ENCODE peak calls at places on chromosomes 12 and 14, in eight cellular contexts. One of them, this sample, is unnamed.

GRCh38 chr14:52313903-52314481 is at the start of gene PTGER2:
- DNase-seq in cardiac fibroblast: peak
- DNase-seq in heart left ventricle: peak
- DNase-seq in neural progenitor cell: peak
- DNase-seq in epithelial cell of esophagus: peak
- DNase-seq in cardiac muscle cell: peak
- DNase-seq in A549: peak
- DNase-seq in AG09309: peak
- DNase-seq in this sample: peak

GRCh38 chr14:104314251-104314941 is 176.0 kb downstream of the KIF26A start:
- DNase-seq in cardiac fibroblast: no peak
- DNase-seq in heart left ventricle: no peak
- DNase-seq in neural progenitor cell: no peak
- DNase-seq in epithelial cell of esophagus: no peak
- DNase-seq in cardiac muscle cell: no peak
- DNase-seq in A549: no peak
- DNase-seq in AG09309: no peak
- DNase-seq in this sample: no peak

GRCh38 chr12:91952916-91953315 is 192.7 kb downstream of the BTG1 start:
- DNase-seq in cardiac fibroblast: no peak
- DNase-seq in heart left ventricle: no peak
- DNase-seq in neural progenitor cell: no peak
- DNase-seq in epithelial cell of esophagus: no peak
- DNase-seq in cardiac muscle cell: no peak
- DNase-seq in A549: no peak
- DNase-seq in AG09309: no peak
- DNase-seq in this sample: no peak

GRCh38 chr14:85534914-85535313 is 5.0 kb downstream of the FLRT2 start:
- DNase-seq in cardiac fibroblast: peak
- DNase-seq in heart left ventricle: no peak
- DNase-seq in neural progenitor cell: peak
- DNase-seq in epithelial cell of esophagus: peak
- DNase-seq in cardiac muscle cell: no peak
- DNase-seq in A549: no peak
- DNase-seq in AG09309: no peak
- DNase-seq in this sample: no peak

GRCh38 chr12:50240792-50241114 is 42.6 kb downstream of the LIMA1 start:
- DNase-seq in cardiac fibroblast: peak
- DNase-seq in heart left ventricle: no peak
- DNase-seq in neural progenitor cell: no peak
- DNase-seq in epithelial cell of esophagus: no peak
- DNase-seq in cardiac muscle cell: no peak
- DNase-seq in A549: no peak
- DNase-seq in AG09309: no peak
- DNase-seq in this sample: peak

GRCh38 chr12:29528161-29528560 is 30.7 kb upstream of the OVCH1 start:
- DNase-seq in cardiac fibroblast: no peak
- DNase-seq in heart left ventricle: no peak
- DNase-seq in neural progenitor cell: no peak
- DNase-seq in epithelial cell of esophagus: no peak
- DNase-seq in cardiac muscle cell: no peak
- DNase-seq in A549: no peak
- DNase-seq in AG09309: no peak
- DNase-seq in this sample: no peak

GRCh38 chr12:65594373-65594772 is 229.9 kb upstream of the HMGA2 start:
- DNase-seq in cardiac fibroblast: no peak
- DNase-seq in heart left ventricle: no peak
- DNase-seq in neural progenitor cell: peak
- DNase-seq in epithelial cell of esophagus: no peak
- DNase-seq in cardiac muscle cell: no peak
- DNase-seq in A549: no peak
- DNase-seq in AG09309: no peak
- DNase-seq in this sample: peak

GRCh38 chr12:123141615-123142517 is 9.0 kb downstream of the PITPNM2 start:
- DNase-seq in cardiac fibroblast: peak
- DNase-seq in heart left ventricle: no peak
- DNase-seq in neural progenitor cell: peak
- DNase-seq in epithelial cell of esophagus: peak
- DNase-seq in cardiac muscle cell: no peak
- DNase-seq in A549: no peak
- DNase-seq in AG09309: peak
- DNase-seq in this sample: peak

GRCh38 chr12:99455350-99456037 is 192.1 kb upstream of the GARIN6 start:
- DNase-seq in cardiac fibroblast: no peak
- DNase-seq in heart left ventricle: no peak
- DNase-seq in neural progenitor cell: no peak
- DNase-seq in epithelial cell of esophagus: peak
- DNase-seq in cardiac muscle cell: no peak
- DNase-seq in A549: peak
- DNase-seq in AG09309: peak
- DNase-seq in this sample: peak

GRCh38 chr14:38143170-38143569 is 64.5 kb upstream of the SSTR1 start:
- DNase-seq in cardiac fibroblast: no peak
- DNase-seq in heart left ventricle: no peak
- DNase-seq in neural progenitor cell: no peak
- DNase-seq in epithelial cell of esophagus: no peak
- DNase-seq in cardiac muscle cell: no peak
- DNase-seq in A549: no peak
- DNase-seq in AG09309: no peak
- DNase-seq in this sample: peak

GRCh38 chr14:34604990-34605389 is 25.0 kb downstream of the SNX6 start:
- DNase-seq in cardiac fibroblast: peak
- DNase-seq in heart left ventricle: no peak
- DNase-seq in neural progenitor cell: no peak
- DNase-seq in epithelial cell of esophagus: peak
- DNase-seq in cardiac muscle cell: no peak
- DNase-seq in A549: peak
- DNase-seq in AG09309: no peak
- DNase-seq in this sample: peak

GRCh38 chr14:26128931-26129674 is 468.7 kb downstream of the NOVA1 start:
- DNase-seq in cardiac fibroblast: peak
- DNase-seq in heart left ventricle: no peak
- DNase-seq in neural progenitor cell: no peak
- DNase-seq in epithelial cell of esophagus: no peak
- DNase-seq in cardiac muscle cell: no peak
- DNase-seq in A549: no peak
- DNase-seq in AG09309: no peak
- DNase-seq in this sample: no peak

GRCh38 chr12:54126696-54127537 is 61.9 kb downstream of the SMUG1 start:
- DNase-seq in cardiac fibroblast: no peak
- DNase-seq in heart left ventricle: peak
- DNase-seq in neural progenitor cell: peak
- DNase-seq in epithelial cell of esophagus: no peak
- DNase-seq in cardiac muscle cell: no peak
- DNase-seq in A549: peak
- DNase-seq in AG09309: no peak
- DNase-seq in this sample: peak

GRCh38 chr14:91295851-91296796 is 51.6 kb upstream of the GPR68 start:
- DNase-seq in cardiac fibroblast: no peak
- DNase-seq in heart left ventricle: no peak
- DNase-seq in neural progenitor cell: no peak
- DNase-seq in epithelial cell of esophagus: no peak
- DNase-seq in cardiac muscle cell: no peak
- DNase-seq in A549: no peak
- DNase-seq in AG09309: no peak
- DNase-seq in this sample: no peak

GRCh38 chr12:14691560-14691959 is 4.8 kb downstream of the GUCY2C start:
- DNase-seq in cardiac fibroblast: no peak
- DNase-seq in heart left ventricle: peak
- DNase-seq in neural progenitor cell: no peak
- DNase-seq in epithelial cell of esophagus: no peak
- DNase-seq in cardiac muscle cell: no peak
- DNase-seq in A549: no peak
- DNase-seq in AG09309: no peak
- DNase-seq in this sample: no peak

GRCh38 chr14:105072892-105073719 is 7.9 kb upstream of the GPR132 start:
- DNase-seq in cardiac fibroblast: no peak
- DNase-seq in heart left ventricle: no peak
- DNase-seq in neural progenitor cell: no peak
- DNase-seq in epithelial cell of esophagus: no peak
- DNase-seq in cardiac muscle cell: no peak
- DNase-seq in A549: no peak
- DNase-seq in AG09309: no peak
- DNase-seq in this sample: no peak

GRCh38 chr12:29310899-29311298 is 70.1 kb downstream of the ERGIC2 start:
- DNase-seq in cardiac fibroblast: no peak
- DNase-seq in heart left ventricle: no peak
- DNase-seq in neural progenitor cell: no peak
- DNase-seq in epithelial cell of esophagus: no peak
- DNase-seq in cardiac muscle cell: no peak
- DNase-seq in A549: no peak
- DNase-seq in AG09309: no peak
- DNase-seq in this sample: no peak

GRCh38 chr12:26286186-26286585 is 90.8 kb downstream of the SSPN start:
- DNase-seq in cardiac fibroblast: no peak
- DNase-seq in heart left ventricle: no peak
- DNase-seq in neural progenitor cell: no peak
- DNase-seq in epithelial cell of esophagus: no peak
- DNase-seq in cardiac muscle cell: no peak
- DNase-seq in A549: no peak
- DNase-seq in AG09309: no peak
- DNase-seq in this sample: no peak

GRCh38 chr14:104707629-104708595 is 16.1 kb upstream of the ADSS1 start:
- DNase-seq in cardiac fibroblast: no peak
- DNase-seq in heart left ventricle: no peak
- DNase-seq in neural progenitor cell: peak
- DNase-seq in epithelial cell of esophagus: no peak
- DNase-seq in cardiac muscle cell: no peak
- DNase-seq in A549: no peak
- DNase-seq in AG09309: no peak
- DNase-seq in this sample: no peak

GRCh38 chr14:22472935-22473854 is 115.8 kb downstream of the DAD1 start:
- DNase-seq in cardiac fibroblast: peak
- DNase-seq in heart left ventricle: no peak
- DNase-seq in neural progenitor cell: peak
- DNase-seq in epithelial cell of esophagus: peak
- DNase-seq in cardiac muscle cell: peak
- DNase-seq in A549: peak
- DNase-seq in AG09309: no peak
- DNase-seq in this sample: peak

GRCh38 chr12:19972325-19973288 is 395.7 kb upstream of the PDE3A start:
- DNase-seq in cardiac fibroblast: no peak
- DNase-seq in heart left ventricle: no peak
- DNase-seq in neural progenitor cell: no peak
- DNase-seq in epithelial cell of esophagus: no peak
- DNase-seq in cardiac muscle cell: no peak
- DNase-seq in A549: no peak
- DNase-seq in AG09309: no peak
- DNase-seq in this sample: no peak

GRCh38 chr14:95597784-95598204 is 62.9 kb downstream of the GLRX5 start:
- DNase-seq in cardiac fibroblast: peak
- DNase-seq in heart left ventricle: no peak
- DNase-seq in neural progenitor cell: peak
- DNase-seq in epithelial cell of esophagus: peak
- DNase-seq in cardiac muscle cell: peak
- DNase-seq in A549: no peak
- DNase-seq in AG09309: peak
- DNase-seq in this sample: peak
- H3K4me3 ChIP-seq in cardiac fibroblast: no peak
- H3K4me3 ChIP-seq in heart left ventricle: no peak
- H3K4me3 ChIP-seq in neural progenitor cell: peak
- H3K4me3 ChIP-seq in epithelial cell of esophagus: no peak
- H3K4me3 ChIP-seq in cardiac muscle cell: peak
- H3K4me3 ChIP-seq in A549: no peak
- H3K4me3 ChIP-seq in AG09309: no peak
- H3K4me3 ChIP-seq in this sample: no peak

GRCh38 chr14:87133073-87133815 is 859.7 kb downstream of the GALC start:
- DNase-seq in cardiac fibroblast: peak
- DNase-seq in heart left ventricle: peak
- DNase-seq in neural progenitor cell: no peak
- DNase-seq in epithelial cell of esophagus: peak
- DNase-seq in cardiac muscle cell: peak
- DNase-seq in A549: no peak
- DNase-seq in AG09309: no peak
- DNase-seq in this sample: peak
- TF ChIP-seq CTCF in cardiac fibroblast: no peak
- TF ChIP-seq CTCF in heart left ventricle: no peak
- TF ChIP-seq CTCF in neural progenitor cell: no peak
- TF ChIP-seq CTCF in epithelial cell of esophagus: no peak
- TF ChIP-seq CTCF in cardiac muscle cell: no peak
- TF ChIP-seq CTCF in A549: no peak
- TF ChIP-seq CTCF in AG09309: no peak
- TF ChIP-seq CTCF in this sample: no peak

GRCh38 chr14:89813485-89814080 is 140.9 kb downstream of the EFCAB11 start:
- DNase-seq in cardiac fibroblast: peak
- DNase-seq in heart left ventricle: no peak
- DNase-seq in neural progenitor cell: peak
- DNase-seq in epithelial cell of esophagus: peak
- DNase-seq in cardiac muscle cell: peak
- DNase-seq in A549: no peak
- DNase-seq in AG09309: peak
- DNase-seq in this sample: peak
- H3K4me3 ChIP-seq in cardiac fibroblast: peak
- H3K4me3 ChIP-seq in heart left ventricle: peak
- H3K4me3 ChIP-seq in neural progenitor cell: no peak
- H3K4me3 ChIP-seq in epithelial cell of esophagus: no peak
- H3K4me3 ChIP-seq in cardiac muscle cell: no peak
- H3K4me3 ChIP-seq in A549: no peak
- H3K4me3 ChIP-seq in AG09309: no peak
- H3K4me3 ChIP-seq in this sample: no peak

GRCh38 chr12:116934908-116935698 is 24.4 kb downstream of the FBXW8 start:
- DNase-seq in cardiac fibroblast: no peak
- DNase-seq in heart left ventricle: no peak
- DNase-seq in neural progenitor cell: no peak
- DNase-seq in epithelial cell of esophagus: no peak
- DNase-seq in cardiac muscle cell: no peak
- DNase-seq in A549: no peak
- DNase-seq in AG09309: no peak
- DNase-seq in this sample: no peak

GRCh38 chr12:116943419-116944372 is 32.9 kb downstream of the FBXW8 start:
- DNase-seq in cardiac fibroblast: no peak
- DNase-seq in heart left ventricle: no peak
- DNase-seq in neural progenitor cell: no peak
- DNase-seq in epithelial cell of esophagus: no peak
- DNase-seq in cardiac muscle cell: no peak
- DNase-seq in A549: no peak
- DNase-seq in AG09309: no peak
- DNase-seq in this sample: no peak

GRCh38 chr12:116937640-116938039 is 26.9 kb downstream of the FBXW8 start:
- DNase-seq in cardiac fibroblast: no peak
- DNase-seq in heart left ventricle: no peak
- DNase-seq in neural progenitor cell: no peak
- DNase-seq in epithelial cell of esophagus: no peak
- DNase-seq in cardiac muscle cell: no peak
- DNase-seq in A549: no peak
- DNase-seq in AG09309: no peak
- DNase-seq in this sample: no peak

GRCh38 chr12:116941188-116941587 is 30.4 kb downstream of the FBXW8 start:
- DNase-seq in cardiac fibroblast: no peak
- DNase-seq in heart left ventricle: no peak
- DNase-seq in neural progenitor cell: no peak
- DNase-seq in epithelial cell of esophagus: no peak
- DNase-seq in cardiac muscle cell: no peak
- DNase-seq in A549: no peak
- DNase-seq in AG09309: no peak
- DNase-seq in this sample: no peak

DNA sequence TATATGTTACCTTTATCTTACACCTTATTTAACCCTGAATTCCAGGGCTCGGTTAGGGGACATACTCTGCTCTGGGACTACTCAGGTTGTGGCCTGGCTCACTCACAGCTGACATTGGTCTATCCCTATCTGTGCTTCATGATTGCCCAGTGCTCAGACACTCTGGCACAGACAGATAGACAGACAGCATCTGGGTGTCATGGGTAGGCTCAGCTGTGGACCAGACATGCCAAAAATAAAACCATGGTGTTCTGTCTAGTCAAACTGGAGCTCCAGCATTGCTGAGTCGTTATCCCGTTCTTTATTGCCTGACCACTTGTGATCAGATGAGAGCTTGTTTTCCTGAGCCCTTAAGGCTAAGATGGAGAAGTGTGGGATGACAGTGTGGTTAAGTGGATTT is 29.0 kb downstream of the FBXW8 start:
- DNase-seq in cardiac fibroblast: no peak
- DNase-seq in heart left ventricle: peak
- DNase-seq in neural progenitor cell: no peak
- DNase-seq in epithelial cell of esophagus: no peak
- DNase-seq in cardiac muscle cell: no peak
- DNase-seq in A549: no peak
- DNase-seq in AG09309: no peak
- DNase-seq in this sample: no peak
- TF ChIP-seq CTCF in cardiac fibroblast: no peak
- TF ChIP-seq CTCF in heart left ventricle: no peak
- TF ChIP-seq CTCF in neural progenitor cell: no peak
- TF ChIP-seq CTCF in epithelial cell of esophagus: no peak
- TF ChIP-seq CTCF in cardiac muscle cell: no peak
- TF ChIP-seq CTCF in A549: no peak
- TF ChIP-seq CTCF in AG09309: no peak
- TF ChIP-seq CTCF in this sample: no peak

This sample was measured in AG10803.